ENCODE peak calls at places on chromosomes 16 and 17, in nine cellular contexts. One of them, this sample, is unnamed.

GRCh38 chr17:46943511-46944393 is 20.8 kb downstream of the GOSR2 start:
- DNase-seq in retina: peak; percentile 55
- DNase-seq in fibroblast of the conjunctiva: no peak
- DNase-seq in H7: peak; percentile 77
- DNase-seq in GM12878: no peak
- DNase-seq in AG08396: no peak
- DNase-seq in colonic mucosa: no peak
- DNase-seq in EL: peak; percentile 79
- DNase-seq in GM23248: peak; percentile 61
- DNase-seq in this sample: no peak

GRCh38 chr17:81481011-81481799 is 31.4 kb downstream of the ACTG1 start:
- DNase-seq in retina: peak; percentile 93
- DNase-seq in EL: peak; percentile 45
- DNase-seq in GM12878: no peak
- DNase-seq in GM23248: peak; percentile 75
- DNase-seq in fibroblast of the conjunctiva: no peak
- DNase-seq in H7: peak; percentile 99
- DNase-seq in colonic mucosa: peak; percentile 62
- DNase-seq in AG08396: peak; percentile 97
- DNase-seq in this sample: no peak

GRCh38 chr16:4744758-4745569 is 10.6 kb downstream of the DNAAF8 start:
- DNase-seq in retina: no peak
- DNase-seq in H7: peak; percentile 78
- DNase-seq in GM23248: no peak
- DNase-seq in colonic mucosa: no peak
- DNase-seq in GM12878: no peak
- DNase-seq in AG08396: no peak
- DNase-seq in EL: no peak
- DNase-seq in fibroblast of the conjunctiva: no peak
- DNase-seq in this sample: no peak

GRCh38 chr16:57289391-57290257 is 5.2 kb upstream of the PLLP start:
- DNase-seq in colonic mucosa: no peak
- DNase-seq in EL: no peak
- DNase-seq in GM12878: no peak
- DNase-seq in retina: no peak
- DNase-seq in H7: no peak
- DNase-seq in fibroblast of the conjunctiva: no peak
- DNase-seq in GM23248: no peak
- DNase-seq in AG08396: no peak
- DNase-seq in this sample: peak; percentile 71

GRCh38 chr17:55770220-55770870 is 19.5 kb downstream of the PCTP start:
- DNase-seq in H7: peak; percentile 51
- DNase-seq in EL: peak; percentile 64
- DNase-seq in GM12878: no peak
- DNase-seq in fibroblast of the conjunctiva: peak; percentile 67
- DNase-seq in AG08396: peak; percentile 63
- DNase-seq in retina: peak; percentile 56
- DNase-seq in colonic mucosa: no peak
- DNase-seq in GM23248: peak; percentile 87
- DNase-seq in this sample: no peak

GRCh38 chr17:27430882-27431491 is 25.3 kb upstream of the KSR1 start:
- DNase-seq in colonic mucosa: peak; percentile 42
- DNase-seq in H7: peak; percentile 76
- DNase-seq in AG08396: peak; percentile 58
- DNase-seq in GM23248: peak; percentile 59
- DNase-seq in retina: no peak
- DNase-seq in fibroblast of the conjunctiva: no peak
- DNase-seq in GM12878: no peak
- DNase-seq in EL: peak; percentile 57
- DNase-seq in this sample: no peak

GRCh38 chr17:49513044-49513395 is 17.9 kb downstream of the NGFR start:
- DNase-seq in colonic mucosa: no peak
- DNase-seq in fibroblast of the conjunctiva: no peak
- DNase-seq in H7: no peak
- DNase-seq in GM12878: no peak
- DNase-seq in AG08396: no peak
- DNase-seq in GM23248: no peak
- DNase-seq in EL: no peak
- DNase-seq in retina: no peak
- DNase-seq in this sample: no peak

GRCh38 chr16:35186045-35186759 is 1726.8 kb downstream of the TP53TG3F start:
- DNase-seq in H7: no peak
- DNase-seq in EL: no peak
- DNase-seq in GM12878: no peak
- DNase-seq in GM23248: no peak
- DNase-seq in colonic mucosa: no peak
- DNase-seq in retina: no peak
- DNase-seq in fibroblast of the conjunctiva: no peak
- DNase-seq in AG08396: no peak
- DNase-seq in this sample: peak; percentile 60

GRCh38 chr16:11301645-11302513 is 20.7 kb upstream of the PRM1 start:
- DNase-seq in H7: no peak
- DNase-seq in GM12878: no peak
- DNase-seq in colonic mucosa: no peak
- DNase-seq in fibroblast of the conjunctiva: no peak
- DNase-seq in retina: no peak
- DNase-seq in AG08396: no peak
- DNase-seq in EL: no peak
- DNase-seq in GM23248: peak; percentile 7
- DNase-seq in this sample: no peak

GRCh38 chr17:69050999-69051775 is 9.5 kb downstream of the ABCA9 start:
- DNase-seq in AG08396: no peak
- DNase-seq in EL: no peak
- DNase-seq in fibroblast of the conjunctiva: peak; percentile 63
- DNase-seq in retina: no peak
- DNase-seq in colonic mucosa: no peak
- DNase-seq in H7: no peak
- DNase-seq in GM23248: peak; percentile 76
- DNase-seq in GM12878: no peak
- DNase-seq in this sample: no peak

GRCh38 chr17:42754782-42755181 is 6.2 kb upstream of the RAMP2 start:
- DNase-seq in AG08396: no peak
- DNase-seq in GM23248: peak; percentile 70
- DNase-seq in colonic mucosa: no peak
- DNase-seq in retina: no peak
- DNase-seq in H7: no peak
- DNase-seq in EL: no peak
- DNase-seq in GM12878: no peak
- DNase-seq in fibroblast of the conjunctiva: peak; percentile 73
- DNase-seq in this sample: no peak

GRCh38 chr17:71208111-71208704 is 912.6 kb upstream of the SOX9 start:
- DNase-seq in colonic mucosa: no peak
- DNase-seq in AG08396: peak; percentile 22
- DNase-seq in retina: no peak
- DNase-seq in GM23248: peak; percentile 91
- DNase-seq in EL: peak; percentile 65
- DNase-seq in H7: no peak
- DNase-seq in fibroblast of the conjunctiva: peak; percentile 2
- DNase-seq in GM12878: no peak
- DNase-seq in this sample: no peak

GRCh38 chr17:36824678-36825091 is 112.6 kb upstream of the LHX1 start:
- DNase-seq in colonic mucosa: no peak
- DNase-seq in GM23248: peak; percentile 10
- DNase-seq in EL: peak; percentile 34
- DNase-seq in GM12878: no peak
- DNase-seq in retina: no peak
- DNase-seq in H7: peak; percentile 53
- DNase-seq in fibroblast of the conjunctiva: no peak
- DNase-seq in AG08396: no peak
- DNase-seq in this sample: no peak

GRCh38 chr16:88286301-88286923 is 96.3 kb upstream of the ZNF469 start:
- DNase-seq in EL: no peak
- DNase-seq in GM23248: no peak
- DNase-seq in H7: no peak
- DNase-seq in retina: no peak
- DNase-seq in colonic mucosa: no peak
- DNase-seq in GM12878: no peak
- DNase-seq in AG08396: no peak
- DNase-seq in fibroblast of the conjunctiva: no peak
- DNase-seq in this sample: no peak

GRCh38 chr17:36934759-36935630 is 2.3 kb upstream of the LHX1 start:
- DNase-seq in GM12878: no peak
- DNase-seq in H7: peak; percentile 93
- DNase-seq in fibroblast of the conjunctiva: no peak
- DNase-seq in retina: peak; percentile 86
- DNase-seq in GM23248: no peak
- DNase-seq in AG08396: peak; percentile 30
- DNase-seq in colonic mucosa: no peak
- DNase-seq in EL: no peak
- DNase-seq in this sample: no peak

GRCh38 chr17:64174686-64175456 is 44.9 kb upstream of the ERN1 start:
- DNase-seq in AG08396: peak; percentile 25
- DNase-seq in fibroblast of the conjunctiva: peak; percentile 37
- DNase-seq in GM23248: peak; percentile 55
- DNase-seq in colonic mucosa: no peak
- DNase-seq in retina: no peak
- DNase-seq in H7: no peak
- DNase-seq in GM12878: no peak
- DNase-seq in EL: peak; percentile 80
- DNase-seq in this sample: no peak

GRCh38 chr17:61406871-61407210 is 7.2 kb downstream of the TBX2 start:
- DNase-seq in H7: no peak
- DNase-seq in EL: no peak
- DNase-seq in fibroblast of the conjunctiva: no peak
- DNase-seq in colonic mucosa: no peak
- DNase-seq in AG08396: no peak
- DNase-seq in GM23248: no peak
- DNase-seq in GM12878: no peak
- DNase-seq in retina: no peak
- DNase-seq in this sample: peak; percentile 73

GRCh38 chr17:65966311-65966710 is 225.6 kb downstream of the CEP112 start:
- DNase-seq in fibroblast of the conjunctiva: peak; percentile 3
- DNase-seq in retina: no peak
- DNase-seq in EL: no peak
- DNase-seq in AG08396: no peak
- DNase-seq in GM23248: no peak
- DNase-seq in H7: no peak
- DNase-seq in colonic mucosa: no peak
- DNase-seq in GM12878: no peak
- DNase-seq in this sample: no peak

GRCh38 chr17:27245230-27245696 is 48.7 kb upstream of the WSB1 start:
- DNase-seq in GM23248: peak; percentile 95
- DNase-seq in EL: peak; percentile 79
- DNase-seq in fibroblast of the conjunctiva: peak; percentile 93
- DNase-seq in H7: peak; percentile 88
- DNase-seq in GM12878: peak; percentile 51
- DNase-seq in AG08396: peak; percentile 87
- DNase-seq in colonic mucosa: peak; percentile 88
- DNase-seq in retina: peak; percentile 77
- DNase-seq in this sample: peak; percentile 93

GRCh38 chr17:10061131-10061581 is 137.2 kb downstream of the GAS7 start:
- DNase-seq in retina: no peak
- DNase-seq in AG08396: no peak
- DNase-seq in EL: no peak
- DNase-seq in GM12878: no peak
- DNase-seq in H7: peak; percentile 13
- DNase-seq in fibroblast of the conjunctiva: peak; percentile 94
- DNase-seq in colonic mucosa: no peak
- DNase-seq in GM23248: peak; percentile 83
- DNase-seq in this sample: no peak

GRCh38 chr16:22417019-22417418 is 42.6 kb upstream of the CDR2 start:
- DNase-seq in GM12878: no peak
- DNase-seq in colonic mucosa: no peak
- DNase-seq in fibroblast of the conjunctiva: no peak
- DNase-seq in retina: no peak
- DNase-seq in H7: no peak
- DNase-seq in GM23248: no peak
- DNase-seq in AG08396: no peak
- DNase-seq in EL: no peak
- DNase-seq in this sample: no peak

GRCh38 chr17:13776027-13776551 is 174.4 kb upstream of the HS3ST3A1 start:
- DNase-seq in retina: no peak
- DNase-seq in fibroblast of the conjunctiva: peak; percentile 30
- DNase-seq in EL: no peak
- DNase-seq in GM12878: no peak
- DNase-seq in H7: no peak
- DNase-seq in GM23248: peak; percentile 48
- DNase-seq in colonic mucosa: no peak
- DNase-seq in AG08396: no peak
- DNase-seq in this sample: no peak

GRCh38 chr17:2212328-2212981 is 91.1 kb downstream of the SMG6 start:
- DNase-seq in colonic mucosa: no peak
- DNase-seq in H7: no peak
- DNase-seq in retina: no peak
- DNase-seq in fibroblast of the conjunctiva: no peak
- DNase-seq in GM23248: peak; percentile 93
- DNase-seq in GM12878: no peak
- DNase-seq in EL: peak; percentile 63
- DNase-seq in AG08396: no peak
- DNase-seq in this sample: peak; percentile 80

GRCh38 chr16:87968541-87968940 is 17.3 kb downstream of the BANP start:
- DNase-seq in retina: no peak
- DNase-seq in AG08396: peak; percentile 75
- DNase-seq in colonic mucosa: no peak
- DNase-seq in fibroblast of the conjunctiva: no peak
- DNase-seq in H7: peak; percentile 42
- DNase-seq in GM12878: no peak
- DNase-seq in GM23248: peak; percentile 80
- DNase-seq in EL: no peak
- DNase-seq in this sample: no peak

This sample was measured in coronary artery.